ENCODE peak calls at places on chromosomes 13 and 19, in seven cellular contexts. F is H9, R is neuronal stem cell, D is IMR-90, X is H1, T is mesenchymal stem cell, Z is trophoblast cell. Y is an unnamed sample.

GRCh38 chr19:771332-771785 is 20.4 kb downstream of the MISP start:
- DNase-seq in T (peak; percentile 70), R (no peak), Z (peak; percentile 38), D (peak; percentile 43), F (peak; percentile 64), X (no peak), Y (peak; percentile 71)

GRCh38 chr13:26707122-26708006 is 53.2 kb downstream of the GPR12 start:
- DNase-seq in R (peak; percentile 48), Z (peak; percentile 42), D (peak; percentile 58), F (peak; percentile 78), X (no peak), T (peak; percentile 56), Y (peak; percentile 82)

GRCh38 chr13:101959016-101959415 is 442.8 kb downstream of the FGF14 start:
- DNase-seq in F (no peak), T (no peak), Z (no peak), X (no peak), D (no peak), R (no peak), Y (no peak)

GRCh38 chr13:105806335-105806920 is 729.0 kb downstream of the EFNB2 start:
- DNase-seq in F (no peak), X (no peak), D (no peak), T (no peak), Z (no peak), R (no peak), Y (no peak)

GRCh38 chr13:95698047-95698749 is 21.3 kb downstream of the DNAJC3 start:
- DNase-seq in D (peak; percentile 17), T (no peak), F (no peak), X (no peak), R (no peak), Z (no peak), Y (peak; percentile 41)

GRCh38 chr13:33109319-33109718 is 93.1 kb downstream of the KL start:
- DNase-seq in T (no peak), X (no peak), D (no peak), R (no peak), Z (no peak), F (no peak), Y (no peak)

GRCh38 chr13:41127746-41128145 is 4.9 kb downstream of the KBTBD6 start:
- DNase-seq in D (no peak), F (no peak), T (no peak), R (no peak), X (no peak), Z (no peak), Y (no peak)

GRCh38 chr13:101757446-101758039 is 305.1 kb downstream of the ITGBL1 start:
- DNase-seq in X (no peak), T (peak; percentile 45), Z (no peak), R (no peak), F (no peak), D (peak; percentile 50), Y (peak; percentile 54)

GRCh38 chr13:33179463-33179862 is 106.1 kb downstream of the STARD13 start:
- DNase-seq in R (no peak), F (no peak), T (no peak), D (no peak), Z (no peak), X (no peak), Y (no peak)

GRCh38 chr13:35984776-35985453 is 146.3 kb downstream of the DCLK1 start:
- DNase-seq in X (peak; percentile 59), F (peak; percentile 64), T (no peak), R (peak; percentile 15), Z (no peak), D (no peak), Y (peak; percentile 81)

GRCh38 chr13:62093984-62094383 is 678.3 kb upstream of the PCDH20 start:
- DNase-seq in F (no peak), T (no peak), R (no peak), Z (no peak), X (no peak), D (no peak), Y (no peak)

GRCh38 chr19:19110410-19111137 is 27.7 kb downstream of the TMEM161A start:
- DNase-seq in Z (peak; percentile 75), T (no peak), D (no peak), F (peak; percentile 69), X (no peak), R (no peak), Y (no peak)

GRCh38 chr13:28530729-28531194 is 35.8 kb upstream of the FLT1 start:
- DNase-seq in F (peak; percentile 72), R (no peak), X (no peak), D (no peak), T (peak; percentile 44), Z (no peak), Y (no peak)

GRCh38 chr13:27117158-27117557 is 54.5 kb downstream of the USP12 start:
- DNase-seq in Z (no peak), D (peak; percentile 74), T (no peak), F (no peak), R (no peak), X (no peak), Y (no peak)

GRCh38 chr13:29362849-29363604 is 232.5 kb downstream of the SLC7A1 start:
- DNase-seq in F (peak; percentile 81), Z (peak; percentile 10), T (peak; percentile 60), R (peak; percentile 51), X (peak; percentile 62), D (peak; percentile 44), Y (peak; percentile 86)

GRCh38 chr13:81148822-81149221 is 807.9 kb upstream of the SPRY2 start:
- DNase-seq in F (no peak), R (no peak), X (no peak), Z (no peak), T (no peak), D (no peak), Y (no peak)

GRCh38 chr13:73849292-73849691 is 284.9 kb downstream of the KLF12 start:
- DNase-seq in Z (peak; percentile 4), R (peak; percentile 9), F (peak; percentile 64), T (peak; percentile 78), X (no peak), D (peak; percentile 52), Y (peak; percentile 94)

GRCh38 chr13:111228262-111229144 is 91.9 kb upstream of the TEX29 start:
- DNase-seq in R (no peak), X (no peak), Z (no peak), T (peak; percentile 74), D (peak; percentile 34), F (no peak), Y (peak; percentile 74)

GRCh38 chr19:3129112-3129511 is 6.7 kb upstream of the GNA15 start:
- DNase-seq in Z (no peak), X (no peak), T (peak; percentile 68), R (no peak), F (no peak), D (peak; percentile 71), Y (no peak)

GRCh38 chr13:79525458-79525857 is 44.5 kb downstream of the NDFIP2 start:
- DNase-seq in F (no peak), R (no peak), X (no peak), Z (peak; percentile 43), T (no peak), D (no peak), Y (no peak)

GRCh38 chr19:29942404-29943261 is 594 bp downstream of the URI1 start:
- DNase-seq in R (peak; percentile 54), D (no peak), F (peak; percentile 59), T (peak; percentile 53), X (peak; percentile 75), Z (peak; percentile 39), Y (peak; percentile 70)

GRCh38 chr19:41866284-41866683 is 6.2 kb downstream of the RPS19 start:
- DNase-seq in X (no peak), F (no peak), Z (no peak), R (no peak), D (no peak), T (no peak), Y (no peak)

DNA sequence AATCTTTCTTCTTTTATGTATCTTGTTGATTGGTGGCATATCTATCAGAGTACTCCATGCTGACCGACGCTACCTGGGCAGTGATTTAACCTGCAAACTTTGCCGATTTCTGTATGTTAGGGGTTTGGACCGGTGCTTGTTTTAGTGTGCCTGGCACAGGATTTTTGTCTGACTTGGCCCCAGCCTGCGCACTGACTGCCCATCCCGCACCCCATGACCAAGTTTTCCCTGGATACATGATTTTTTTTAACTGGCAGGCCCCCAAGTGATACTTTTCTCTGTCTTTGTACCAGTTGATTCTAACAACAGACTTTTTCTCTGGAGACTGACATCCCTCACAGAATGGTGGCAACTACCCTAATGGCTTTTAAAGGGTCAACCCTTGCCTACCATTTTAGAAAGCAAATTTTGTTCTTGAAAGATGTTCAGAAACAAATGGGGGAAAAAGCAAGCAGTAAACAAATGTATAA is 69.0 kb upstream of the C1QTNF9B start:
- DNase-seq in T (no peak), D (no peak), Z (no peak), X (no peak), F (no peak), R (no peak), Y (no peak)
- H2BK5ac ChIP-seq in T (no peak overlapping the region), D (no peak overlapping the region), Z (no peak overlapping the region), X (no peak overlapping the region), F (no peak overlapping the region), R (no peak overlapping the region), Y (no peak overlapping the region)

DNA sequence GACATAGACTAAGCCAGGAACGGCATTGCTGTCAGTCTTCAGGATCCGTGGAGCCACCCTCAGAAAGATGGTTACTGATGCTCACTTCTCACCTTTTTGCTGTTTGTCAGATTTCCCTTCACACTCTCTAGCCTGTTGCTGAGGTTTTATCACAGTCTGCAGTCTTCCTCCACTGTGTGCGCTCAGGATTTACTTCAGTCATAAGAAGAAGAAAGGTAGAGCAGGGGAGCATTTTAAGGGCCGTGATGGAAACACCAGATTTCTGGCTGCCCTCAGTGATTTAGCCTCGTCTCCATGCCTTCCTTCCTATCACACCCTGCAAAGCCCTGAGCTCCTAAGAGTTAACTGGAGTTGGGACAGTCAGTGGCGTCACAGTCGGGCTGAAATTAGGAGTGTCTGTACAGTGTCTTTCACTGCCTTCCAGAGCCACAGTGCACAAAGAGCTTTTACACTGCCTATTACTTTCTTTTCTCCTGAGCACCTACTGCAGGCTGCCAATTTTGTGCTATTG is 60.0 kb upstream of the GPR183 start:
- DNase-seq in R (no peak), X (peak; percentile 41), Z (no peak), D (no peak), T (no peak), F (no peak), Y (no peak)
- H3K23ac ChIP-seq in R (no peak overlapping the region), X (no peak overlapping the region), Z (no peak overlapping the region), D (no peak overlapping the region), T (no peak overlapping the region), F (no peak overlapping the region), Y (no peak overlapping the region)

GRCh38 chr19:47703301-47703700 is 9.9 kb upstream of the EHD2 start:
- DNase-seq in Z (no peak), R (no peak), D (no peak), F (no peak), T (no peak), X (no peak), Y (no peak)
- H2BK5ac ChIP-seq in Z (no peak overlapping the region), R (no peak overlapping the region), D (peak overlapping the region; percentile 70), F (no peak overlapping the region), T (no peak overlapping the region), X (no peak overlapping the region), Y (no peak overlapping the region)

DNA sequence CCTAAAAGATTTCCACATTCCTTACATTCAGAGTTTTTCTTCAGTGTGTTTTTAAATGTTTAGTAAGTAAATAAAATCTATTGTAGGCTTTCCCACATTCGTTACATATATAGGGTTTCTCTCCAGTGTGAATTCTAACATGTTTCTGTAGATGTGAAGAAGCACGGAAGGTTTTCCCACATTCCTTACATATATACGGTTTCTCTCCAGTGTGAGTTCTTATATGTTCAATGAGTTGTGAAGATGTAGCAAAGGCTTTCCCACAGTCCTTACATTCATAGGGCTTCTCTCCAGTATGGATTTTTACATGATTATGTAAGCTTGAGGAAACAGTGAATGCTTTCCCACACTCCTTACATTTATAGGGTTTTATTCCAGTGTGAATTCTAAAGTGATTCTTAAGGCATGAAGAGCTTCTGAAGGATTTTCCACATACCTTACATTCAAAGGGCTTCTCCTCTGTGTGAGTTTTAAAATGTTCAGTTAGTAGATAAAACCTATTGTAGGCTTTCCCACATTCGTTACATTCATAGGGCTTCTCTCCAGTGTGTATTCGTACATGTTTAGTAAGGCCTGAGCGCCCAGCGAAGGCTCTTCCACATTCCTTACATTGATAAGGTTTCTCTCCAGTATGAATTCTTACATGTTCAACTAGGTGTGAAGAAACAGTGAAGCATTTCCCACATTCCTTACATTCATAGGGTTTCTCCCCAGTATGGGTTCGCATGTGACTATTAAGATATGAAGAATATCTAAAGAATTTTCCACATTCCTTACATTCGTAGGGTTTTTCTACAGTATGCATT is 18.2 kb downstream of the ZNF121 start:
- DNase-seq in X (no peak), R (no peak), Z (no peak), T (peak; percentile 21), F (no peak), D (peak; percentile 7), Y (peak; percentile 75)
- H3K23ac ChIP-seq in X (no peak overlapping the region), R (no peak overlapping the region), Z (no peak overlapping the region), T (no peak overlapping the region), F (no peak overlapping the region), D (no peak overlapping the region), Y (no peak overlapping the region)